ENCODE peak calls at places on chromosomes 1 and 21, in seven cellular contexts. L is astrocyte of the cerebellum, N is DMS 273 treated with DMSO at 0.1 percent for 48 hours, K is MV-4-11, X is Ammon's horn, I is HT1080, H is activated T-cell treated with anti-CD3 and anti-CD28 coated beads for 24 hours. R is an unnamed sample.

GRCh38 chr21:32946654-32947053 is 79.1 kb upstream of the OLIG2 start:
- DNase-seq in L (no peak), N (no peak), K (no peak), X (no peak), I (no peak), H (no peak), R (no peak)

GRCh38 chr1:25528881-25529517 is 14.4 kb upstream of the LDLRAP1 start:
- DNase-seq in L (no peak), N (no peak), K (no peak), X (no peak), I (no peak), H (no peak), R (no peak)

GRCh38 chr1:161864577-161864976 is 98.5 kb downstream of the ATF6 start:
- DNase-seq in L (peak), N (no peak), K (no peak), X (peak), I (no peak), H (no peak), R (no peak)

GRCh38 chr1:242025681-242026080 is 26.8 kb upstream of the MAP1LC3C start:
- DNase-seq in L (no peak), N (no peak), K (no peak), X (no peak), I (no peak), H (no peak), R (no peak)

GRCh38 chr1:232621050-232621449 is 8.9 kb downstream of the SIPA1L2 start:
- DNase-seq in L (no peak), N (no peak), K (peak), X (no peak), I (no peak), H (no peak), R (no peak)

GRCh38 chr1:215360786-215361185 is 206.3 kb upstream of the KCTD3 start:
- DNase-seq in L (peak), N (no peak), K (peak), X (no peak), I (peak), H (no peak), R (no peak)

GRCh38 chr1:26838474-26839338 is 12.2 kb downstream of the ZDHHC18 start:
- DNase-seq in L (no peak), N (no peak), K (peak), X (no peak), I (no peak), H (peak), R (no peak)

GRCh38 chr21:37660709-37661108 is 255.5 kb downstream of the KCNJ6 start:
- DNase-seq in L (no peak), N (no peak), K (no peak), X (no peak), I (no peak), H (no peak), R (no peak)

GRCh38 chr1:160489513-160490261 is 33.4 kb downstream of the SLAMF6 start:
- DNase-seq in L (no peak), N (no peak), K (no peak), X (no peak), I (peak), H (no peak), R (no peak)

GRCh38 chr1:85822696-85823095 is 114.5 kb upstream of the ZNHIT6 start:
- DNase-seq in L (no peak), N (no peak), K (no peak), X (no peak), I (no peak), H (no peak), R (no peak)

GRCh38 chr21:36860736-36861594 is 105.5 kb downstream of the HLCS start:
- DNase-seq in L (peak), N (no peak), K (no peak), X (no peak), I (peak), H (no peak), R (no peak)

GRCh38 chr1:206608108-206608698 is 4.1 kb downstream of the EIF2D start:
- DNase-seq in L (no peak), N (no peak), K (no peak), X (peak), I (peak), H (peak), R (no peak)

GRCh38 chr1:8351693-8352470 is 34.0 kb downstream of the SLC45A1 start:
- DNase-seq in L (no peak), N (no peak), K (no peak), X (no peak), I (no peak), H (no peak), R (no peak)

GRCh38 chr1:2921970-2922686 is 99.1 kb upstream of the ACTRT2 start:
- DNase-seq in L (no peak), N (no peak), K (no peak), X (no peak), I (peak), H (peak), R (no peak)

GRCh38 chr1:208242829-208243521 is 1.2 kb downstream of the PLXNA2 start:
- DNase-seq in L (no peak), N (no peak), K (no peak), X (no peak), I (no peak), H (no peak), R (no peak)

GRCh38 chr1:5399771-5400170 is 592.5 kb downstream of the NPHP4 start:
- DNase-seq in L (no peak), N (no peak), K (no peak), X (no peak), I (no peak), H (no peak), R (no peak)

GRCh38 chr1:1806890-1807289 is 28.6 kb upstream of the NADK start:
- DNase-seq in L (no peak), N (no peak), K (no peak), X (peak), I (no peak), H (no peak), R (no peak)

GRCh38 chr1:246219508-246220030 is 287.5 kb downstream of the SMYD3 start:
- DNase-seq in L (no peak), N (no peak), K (peak), X (no peak), I (peak), H (no peak), R (no peak)

GRCh38 chr1:179793281-179793680 is 50.2 kb downstream of the FAM163A start:
- DNase-seq in L (no peak), N (no peak), K (no peak), X (no peak), I (no peak), H (no peak), R (no peak)

GRCh38 chr1:53127546-53127945 is 14.9 kb downstream of the SLC1A7 start:
- DNase-seq in L (no peak), N (no peak), K (no peak), X (no peak), I (peak), H (no peak), R (no peak)